ENCODE peak calls at places on chromosomes 7 and 10, in five cellular contexts. H is NCI-H1417; Q is ACHN; A is activated effector memory CD4-positive, alpha-beta T cell treated with anti-CD3 and anti-CD28 coated beads, Interleukin-2, amount 50 U/mL, for 16 hours; I is effector memory CD8-positive, alpha-beta T cell. F is an unnamed sample.

GRCh38 chr10:14016011-14016536 is 314.6 kb downstream of the FRMD4A start:
- DNase-seq in I (no peak), H (no peak), A (no peak), Q (no peak), F (no peak)

GRCh38 chr7:17367502-17367901 is 69.0 kb downstream of the AHR start:
- DNase-seq in Q (no peak), H (no peak), I (no peak), A (no peak), F (no peak)

GRCh38 chr7:34131371-34131770 is 226.0 kb downstream of the BMPER start:
- DNase-seq in I (no peak), Q (no peak), H (no peak), A (no peak), F (no peak)

GRCh38 chr7:94056796-94057207 is 52.6 kb upstream of the BET1 start:
- DNase-seq in Q (peak), A (no peak), I (no peak), H (no peak), F (peak)

GRCh38 chr10:117972168-117972822 is 74.4 kb downstream of the RAB11FIP2 start:
- DNase-seq in Q (no peak), I (no peak), A (no peak), H (no peak), F (no peak)

GRCh38 chr10:61759751-61760150 is 97.0 kb downstream of the CABCOCO1 start:
- DNase-seq in A (no peak), Q (no peak), H (no peak), I (no peak), F (no peak)

GRCh38 chr7:71750290-71750689 is 618.3 kb downstream of the GALNT17 start:
- DNase-seq in A (no peak), H (no peak), Q (no peak), I (no peak), F (no peak)

GRCh38 chr10:103800789-103801540 is 54.4 kb downstream of the SH3PXD2A start:
- DNase-seq in Q (no peak), I (peak), H (peak), A (peak), F (no peak)

GRCh38 chr7:157125376-157126223 is 13.1 kb upstream of the UBE3C start:
- DNase-seq in Q (no peak), H (no peak), I (no peak), A (no peak), F (no peak)

GRCh38 chr10:127534511-127534910 is 14.6 kb upstream of the NPS start:
- DNase-seq in H (no peak), A (no peak), Q (no peak), I (no peak), F (no peak)

GRCh38 chr7:124085168-124085567 is 52.3 kb upstream of the TMEM229A start:
- DNase-seq in I (no peak), H (peak), Q (no peak), A (no peak), F (no peak)

GRCh38 chr7:76272142-76272541 is 30.3 kb upstream of the HSPB1 start:
- DNase-seq in A (no peak), Q (no peak), I (no peak), H (no peak), F (no peak)

GRCh38 chr7:4794591-4795350 is 19.3 kb downstream of the AP5Z1 start:
- DNase-seq in A (no peak), H (no peak), Q (no peak), I (no peak), F (no peak)

GRCh38 chr10:31133628-31134302 is 102.1 kb upstream of the ZNF438 start:
- DNase-seq in I (peak), H (peak), Q (no peak), A (peak), F (no peak)

GRCh38 chr7:36862685-36863375 is 138.5 kb upstream of the AOAH start:
- DNase-seq in Q (no peak), A (no peak), I (no peak), H (peak), F (no peak)

GRCh38 chr7:56206420-56206819 is 90.2 kb upstream of the NUPR2 start:
- DNase-seq in A (no peak), Q (no peak), H (no peak), I (no peak), F (no peak)

GRCh38 chr7:36387437-36388345 is 2.0 kb upstream of the ANLN start:
- DNase-seq in H (no peak), I (no peak), A (no peak), Q (peak), F (no peak)

GRCh38 chr10:74156919-74157289 is 5.9 kb downstream of the ADK start:
- DNase-seq in A (no peak), H (no peak), Q (no peak), I (no peak), F (no peak)

F was measured in RKO.